ENCODE peak calls at places on chromosomes 16 and 17, in nine cellular contexts. J, N, K, M, X, B, T, Z and H are unnamed samples.
A peak's percentile ranks its signal among the peaks of the same experiment; 100 is the strongest.

GRCh38 chr17:29210879-29211278 is 30.7 kb upstream of the MYO18A start:
- DNase-seq in J (no peak), X (no peak), B (no peak), K (no peak), T (no peak), Z (no peak), M (no peak), N (no peak), H (no peak)

GRCh38 chr17:82627827-82628226 is 20.4 kb downstream of the WDR45B start:
- DNase-seq in B (peak; percentile 50), X (no peak), M (no peak), Z (no peak), T (no peak), N (no peak), K (peak; percentile 62), J (no peak), H (no peak)

GRCh38 chr17:61457226-61457983 is 5.2 kb downstream of the TBX4 start:
- DNase-seq in N (no peak), M (no peak), J (no peak), K (peak; percentile 67), B (no peak), T (no peak), X (no peak), Z (no peak), H (no peak)

GRCh38 chr17:45753645-45754225 is 30.4 kb upstream of the CRHR1 start:
- DNase-seq in X (no peak), T (no peak), B (no peak), N (no peak), M (no peak), Z (no peak), J (no peak), K (no peak), H (no peak)

GRCh38 chr16:13441675-13442074 is 478.3 kb upstream of the ERCC4 start:
- DNase-seq in N (no peak), X (no peak), J (no peak), T (no peak), K (no peak), M (no peak), B (no peak), Z (no peak), H (no peak)

GRCh38 chr17:78044280-78044835 is 84.2 kb downstream of the TMC6 start:
- DNase-seq in J (no peak), M (no peak), T (no peak), K (no peak), B (no peak), Z (no peak), X (no peak), N (no peak), H (no peak)

GRCh38 chr16:88197481-88198456 is 185.0 kb upstream of the ZNF469 start:
- DNase-seq in T (no peak), M (no peak), K (peak; percentile 72), J (no peak), X (no peak), N (no peak), B (no peak), Z (no peak), H (no peak)

GRCh38 chr16:83113317-83113716 is 486.5 kb downstream of the CDH13 start:
- DNase-seq in Z (no peak), K (no peak), T (peak; percentile 35), J (no peak), X (no peak), N (no peak), B (no peak), M (no peak), H (no peak)

GRCh38 chr17:80146121-80147034 is 550 bp downstream of the EIF4A3 start:
- DNase-seq in Z (peak; percentile 48), M (peak; percentile 2), B (no peak), N (peak; percentile 35), T (peak; percentile 32), X (no peak), J (no peak), K (no peak), H (no peak)

GRCh38 chr17:27929990-27930389 is 36.8 kb upstream of the LYRM9 start:
- DNase-seq in Z (no peak), N (no peak), X (no peak), M (no peak), K (no peak), J (no peak), T (no peak), B (no peak), H (no peak)

GRCh38 chr16:61834082-61834481 is 202.2 kb downstream of the CDH8 start:
- DNase-seq in X (no peak), N (no peak), J (no peak), B (no peak), K (no peak), M (no peak), T (no peak), Z (no peak), H (no peak)

GRCh38 chr17:14196337-14196997 is 40.2 kb downstream of the CDRT15 start:
- DNase-seq in K (no peak), J (no peak), N (no peak), Z (no peak), M (no peak), X (no peak), B (no peak), T (no peak), H (no peak)
- H3K9me3 ChIP-seq in K (no peaks in the 10 kb centered on the region), J (no peaks in the 10 kb centered on the region), N (no peaks in the 10 kb centered on the region), Z (no peaks in the 10 kb centered on the region), M (no peaks in the 10 kb centered on the region), X (no peaks in the 10 kb centered on the region), B (no peaks in the 10 kb centered on the region), T (no peaks in the 10 kb centered on the region), H (no peaks in the 10 kb centered on the region)

GRCh38 chr16:48590476-48590875 is 19.5 kb downstream of the N4BP1 start:
- DNase-seq in X (no peak), B (no peak), J (no peak), N (no peak), Z (no peak), T (no peak), K (no peak), M (no peak), H (no peak)
- H3K9me3 ChIP-seq in X (no peaks in the 10 kb centered on the region), B (peaks cover 5% of the 10 kb centered on the region), J (peaks cover 15% of the 10 kb centered on the region), N (peaks cover 4% of the 10 kb centered on the region), Z (no peaks in the 10 kb centered on the region), T (peaks cover 5% of the 10 kb centered on the region), K (peaks cover 4% of the 10 kb centered on the region), M (no peaks in the 10 kb centered on the region), H (no peaks in the 10 kb centered on the region)

GRCh38 chr16:59848314-59848713 is 1114.2 kb upstream of the GOT2 start:
- DNase-seq in M (no peak), T (no peak), X (no peak), B (no peak), J (no peak), N (no peak), K (no peak), Z (no peak), H (no peak)

GRCh38 chr16:59854846-59855439 is 1120.8 kb upstream of the GOT2 start:
- DNase-seq in K (no peak), J (no peak), T (no peak), M (no peak), N (no peak), Z (no peak), B (no peak), X (no peak), H (no peak)

DNA sequence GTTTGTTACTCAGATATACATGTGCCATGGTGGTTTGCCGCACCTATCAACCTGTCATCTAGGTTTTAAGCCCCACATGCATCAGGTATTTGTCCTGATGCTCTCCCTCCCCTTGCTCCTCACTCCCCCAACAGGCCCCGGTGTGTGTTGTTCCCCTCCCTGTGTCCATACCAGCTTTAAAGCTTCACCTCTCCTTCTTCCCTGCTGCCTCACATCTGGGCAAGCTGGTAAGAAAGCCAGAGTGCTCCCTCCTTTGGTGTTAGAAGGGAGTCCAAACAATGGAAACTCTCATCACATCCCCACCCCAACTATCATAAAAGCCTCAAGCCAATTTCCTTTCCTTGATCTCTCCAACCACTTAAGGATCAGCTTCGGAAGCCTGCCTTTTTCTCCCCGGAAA is 1115.6 kb upstream of the GOT2 start:
- DNase-seq in K (no peak), B (no peak), T (no peak), M (no peak), N (no peak), J (no peak), Z (no peak), X (no peak), H (no peak)
- H3K9me3 ChIP-seq in K (no peaks in the 10 kb centered on the region), B (no peaks in the 10 kb centered on the region), T (no peaks in the 10 kb centered on the region), M (no peaks in the 10 kb centered on the region), N (peaks cover under 1% of the 10 kb centered on the region), J (no peaks in the 10 kb centered on the region), Z (no peaks in the 10 kb centered on the region), X (no peaks in the 10 kb centered on the region), H (no peaks in the 10 kb centered on the region)

GRCh38 chr16:7703661-7704060 is 371.0 kb downstream of the RBFOX1 start:
- DNase-seq in B (no peak), Z (no peak), T (no peak), X (no peak), K (no peak), M (no peak), N (no peak), J (no peak), H (no peak)
- H3K9me3 ChIP-seq in B (no peaks in the 10 kb centered on the region), Z (no peaks in the 10 kb centered on the region), T (no peaks in the 10 kb centered on the region), X (no peaks in the 10 kb centered on the region), K (no peaks in the 10 kb centered on the region), M (peaks cover 3% of the 10 kb centered on the region), N (peaks cover 2% of the 10 kb centered on the region), J (no peaks in the 10 kb centered on the region), H (peaks cover 3% of the 10 kb centered on the region)